ENCODE peak calls at places on chromosomes 2 and 18, in five cellular contexts. W is right cardiac atrium, D is psoas muscle, I is hypothalamus, Z is HEK293T. A is an unnamed sample.

GRCh38 chr2:172428841-172429173 is 1.4 kb downstream of the ITGA6 start:
- DNase-seq in W (no peak), D (no peak), Z (no peak), I (no peak), A (no peak)

GRCh38 chr2:14866953-14867352 is 234.4 kb downstream of the LRATD1 start:
- DNase-seq in W (no peak), D (no peak), Z (no peak), I (no peak), A (no peak)

GRCh38 chr2:231541605-231542509 is 11.6 kb upstream of the NMUR1 start:
- DNase-seq in W (no peak), D (peak; percentile 33), Z (peak; percentile 46), I (no peak), A (no peak)

GRCh38 chr2:72685666-72686065 is 140.2 kb downstream of the EXOC6B start:
- DNase-seq in Z (no peak), D (no peak), W (no peak), I (no peak), A (no peak)

GRCh38 chr2:43184339-43184895 is 42.0 kb downstream of the ZFP36L2 start:
- DNase-seq in I (no peak), W (no peak), Z (no peak), D (no peak), A (no peak)

GRCh38 chr18:63016270-63016669 is 300.9 kb downstream of the PHLPP1 start:
- DNase-seq in Z (peak; percentile 53), D (no peak), I (no peak), W (no peak), A (peak; percentile 4)

GRCh38 chr2:98899041-98899702 is 36.9 kb downstream of the CRACDL start:
- DNase-seq in Z (no peak), D (no peak), W (no peak), I (no peak), A (no peak)

GRCh38 chr18:5417342-5417741 is 121.8 kb upstream of the ZBTB14 start:
- DNase-seq in Z (no peak), I (no peak), W (no peak), D (no peak), A (peak; percentile 42)

GRCh38 chr2:19059076-19059475 is 299.3 kb downstream of the OSR1 start:
- DNase-seq in I (no peak), W (no peak), Z (no peak), D (no peak), A (no peak)

GRCh38 chr2:133475610-133476009 is 92.7 kb downstream of the NCKAP5 start:
- DNase-seq in Z (no peak), I (no peak), W (no peak), D (no peak), A (no peak)

GRCh38 chr2:38153476-38153875 is 77.5 kb upstream of the CYP1B1 start:
- DNase-seq in D (no peak), Z (no peak), I (no peak), W (no peak), A (no peak)

GRCh38 chr2:231673348-231673770 is 35.0 kb upstream of the PTMA start:
- DNase-seq in Z (no peak), I (no peak), D (no peak), W (peak; percentile 83), A (no peak)

GRCh38 chr2:127675335-127676261 is at the start of gene LIMS2:
- DNase-seq in Z (peak; percentile 44), D (no peak), W (peak; percentile 81), I (no peak), A (no peak)

GRCh38 chr2:189505412-189505953 is 64.2 kb downstream of the WDR75 start:
- DNase-seq in D (no peak), Z (no peak), W (no peak), I (no peak), A (no peak)

A was measured in hippocampal formation.